ENCODE peak calls at places on chromosomes 3 and 15, in four cellular contexts. G is kidney; A is OCI-LY7; V is effector memory CD4-positive, alpha-beta T cell. D is an unnamed sample.

GRCh38 chr15:41809121-41809520 is 18.8 kb upstream of the JMJD7 start:
- DNase-seq in G (no peak), A (no peak), V (no peak), D (no peak)

GRCh38 chr15:74543583-74543982 is 2.6 kb downstream of the ARID3B start:
- DNase-seq in G (no peak), A (peak), V (no peak), D (no peak)

GRCh38 chr3:129366312-129366831 is 62.1 kb downstream of the EFCAB12 start:
- DNase-seq in G (no peak), A (no peak), V (no peak), D (no peak)

GRCh38 chr3:193585530-193585929 is 7.5 kb upstream of the OPA1 start:
- DNase-seq in G (no peak), A (no peak), V (no peak), D (no peak)

GRCh38 chr3:37853691-37854413 is 7.8 kb upstream of the CTDSPL start:
- DNase-seq in G (no peak), A (no peak), V (no peak), D (no peak)

GRCh38 chr3:32236377-32236776 is 2.1 kb upstream of the CMTM8 start:
- DNase-seq in G (no peak), A (no peak), V (no peak), D (no peak)

GRCh38 chr15:76163429-76164020 is 103.7 kb downstream of the TMEM266 start:
- DNase-seq in G (peak), A (no peak), V (no peak), D (peak)

GRCh38 chr3:12828751-12829150 is 12.6 kb downstream of the RPL32 start:
- DNase-seq in G (no peak), A (no peak), V (no peak), D (no peak)

GRCh38 chr3:129239992-129240391 is 9.4 kb upstream of the COPG1 start:
- DNase-seq in G (no peak), A (no peak), V (no peak), D (no peak)

GRCh38 chr15:45539680-45540079 is 17.1 kb upstream of the SLC30A4 start:
- DNase-seq in G (no peak), A (no peak), V (no peak), D (no peak)

DNA sequence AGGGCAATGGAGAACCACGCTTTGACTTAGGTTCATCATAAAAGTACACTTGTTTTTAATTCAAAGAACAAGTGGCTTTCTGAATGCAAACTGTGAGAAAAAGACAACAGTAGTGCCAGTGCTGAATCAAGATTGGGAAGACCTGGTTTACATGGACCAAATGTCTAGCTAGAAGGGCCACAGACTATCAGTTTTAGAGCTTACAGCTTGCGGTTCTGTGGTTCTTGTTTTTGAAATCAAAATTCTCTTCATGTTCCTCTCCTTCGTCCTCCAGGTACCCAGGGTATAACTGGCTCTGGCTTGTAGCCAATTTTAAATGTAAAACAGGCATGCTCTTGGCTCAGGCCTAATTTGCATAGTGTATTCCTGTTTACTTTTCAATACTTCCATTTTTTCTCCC is 124.6 kb downstream of the TGFBR2 start:
- DNase-seq in G (no peak), A (no peak), V (no peak), D (no peak)
- H3K27ac ChIP-seq in G (no peak), A (no peak), V (no peak), D (no peak)

DNA sequence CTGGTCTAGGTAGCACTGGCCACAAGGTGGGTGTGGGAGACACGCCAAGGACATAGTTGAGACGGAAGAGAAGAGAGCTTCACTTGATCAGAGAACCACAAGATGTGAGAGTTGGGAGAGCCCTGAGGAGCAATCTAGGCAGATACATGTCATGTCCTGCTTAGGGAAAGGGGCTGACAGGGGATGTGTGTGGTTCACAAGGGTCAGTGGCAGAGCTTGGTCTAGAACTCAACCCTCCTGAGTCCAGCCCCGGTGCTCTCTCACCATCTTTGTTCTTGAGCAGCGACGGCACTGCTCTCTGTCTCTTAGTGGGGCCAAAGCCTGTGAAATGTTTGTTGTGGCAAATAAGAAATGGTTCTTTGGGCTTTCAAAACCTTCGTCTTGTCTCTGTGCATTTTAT is 243.5 kb upstream of the ROPN1 start:
- DNase-seq in G (no peak), A (no peak), V (no peak), D (no peak)
- H3K27ac ChIP-seq in G (no peak), A (no peak), V (no peak), D (no peak)

GRCh38 chr15:80856809-80857377 is 77.7 kb downstream of the CEMIP start:
- DNase-seq in G (peak), A (no peak), V (no peak), D (no peak)
- H3K27ac ChIP-seq in G (no peak), A (no peak), V (no peak), D (no peak)

GRCh38 chr3:186342197-186342596 is 19.8 kb downstream of the DGKG start:
- DNase-seq in G (no peak), A (no peak), V (no peak), D (no peak)
- H3K27ac ChIP-seq in G (no peak), A (no peak), V (no peak), D (no peak)

DNA sequence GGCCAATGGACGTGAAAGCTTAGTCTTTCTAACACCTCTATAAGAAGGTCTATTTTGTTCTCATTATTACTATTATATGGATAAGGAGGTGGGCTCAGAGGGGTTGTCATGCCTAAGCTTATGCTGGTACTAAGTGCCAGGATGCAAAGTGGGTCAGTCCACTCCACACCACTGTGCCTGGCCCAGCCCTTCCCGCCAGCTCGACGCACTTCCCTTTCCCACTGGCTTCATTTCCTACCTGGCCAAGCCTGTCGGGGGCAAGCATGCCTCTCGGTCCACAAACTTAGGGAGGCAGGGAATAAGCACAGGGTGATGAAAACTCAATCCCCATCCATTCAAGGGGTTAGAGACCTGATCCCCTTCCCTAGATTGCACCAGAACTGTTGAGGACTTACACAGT is 5.9 kb upstream of the SYNM start:
- DNase-seq in G (no peak), A (no peak), V (no peak), D (no peak)
- H3K27ac ChIP-seq in G (no peak), A (no peak), V (no peak), D (no peak)

GRCh38 chr15:85500060-85500708 is 119.8 kb downstream of the AKAP13 start:
- DNase-seq in G (no peak), A (peak), V (no peak), D (no peak)
- H3K27ac ChIP-seq in G (no peak), A (no peak), V (no peak), D (no peak)

D was measured in ascending aorta.